ENCODE peak calls at places on chromosomes 7 and 10, in four cellular contexts. S is GM12878, Q is HepG2, P is K562. O is an unnamed sample.

GRCh38 chr7:131604841-131605279 is 48.4 kb upstream of the PODXL start:
- DNase-seq in S (no peak), Q (no peak), P (no peak), O (no peak)

GRCh38 chr7:7889791-7890568 is 78.6 kb upstream of the GLCCI1 start:
- DNase-seq in S (no peak), Q (no peak), P (no peak), O (no peak)

GRCh38 chr7:155001756-155002410 is 1.0 kb downstream of the PAXIP1 start:
- DNase-seq in S (no peak), Q (no peak), P (peak), O (peak)

GRCh38 chr10:1037098-1037497 is 11.4 kb upstream of the IDI2 start:
- DNase-seq in S (no peak), Q (no peak), P (no peak), O (no peak)

GRCh38 chr10:59135275-59135674 is 41.2 kb upstream of the PHYHIPL start:
- DNase-seq in S (no peak), Q (peak), P (no peak), O (no peak)

GRCh38 chr10:101879456-101880189 is 36.0 kb upstream of the KCNIP2 start:
- DNase-seq in S (no peak), Q (no peak), P (no peak), O (no peak)

GRCh38 chr7:156785998-156786543 is 106.9 kb downstream of the LMBR1 start:
- DNase-seq in S (no peak), Q (no peak), P (no peak), O (no peak)

GRCh38 chr7:56097700-56098099 is 4.9 kb upstream of the PHKG1 start:
- DNase-seq in S (no peak), Q (no peak), P (peak), O (no peak)

GRCh38 chr10:110323503-110323902 is 18.8 kb upstream of the SMNDC1 start:
- DNase-seq in S (no peak), Q (no peak), P (no peak), O (no peak)

GRCh38 chr7:122736183-122736582 is 33.5 kb upstream of the RNF148 start:
- DNase-seq in S (no peak), Q (no peak), P (no peak), O (no peak)

GRCh38 chr7:141043621-141044020 is 28.9 kb upstream of the MRPS33 start:
- DNase-seq in S (no peak), Q (no peak), P (no peak), O (no peak)

GRCh38 chr7:137717045-137717444 is 129.7 kb downstream of the DGKI start:
- DNase-seq in S (no peak), Q (no peak), P (no peak), O (no peak)

GRCh38 chr10:79184141-79184625 is 115.4 kb downstream of the ZMIZ1 start:
- DNase-seq in S (no peak), Q (peak), P (no peak), O (no peak)

GRCh38 chr7:33964417-33965115 is 59.2 kb downstream of the BMPER start:
- DNase-seq in S (no peak), Q (no peak), P (no peak), O (no peak)

GRCh38 chr10:34017281-34017680 is 682.8 kb upstream of the NRP1 start:
- DNase-seq in S (no peak), Q (no peak), P (no peak), O (no peak)

GRCh38 chr7:26144681-26145080 is 7.3 kb upstream of the NFE2L3 start:
- DNase-seq in S (no peak), Q (no peak), P (no peak), O (no peak)

GRCh38 chr10:12507165-12507870 is 158.0 kb downstream of the CAMK1D start:
- DNase-seq in S (no peak), Q (no peak), P (no peak), O (no peak)

GRCh38 chr7:70230761-70231160 is 632.5 kb downstream of the AUTS2 start:
- DNase-seq in S (no peak), Q (no peak), P (no peak), O (no peak)

GRCh38 chr7:139679731-139680594 is 97.8 kb downstream of the HIPK2 start:
- DNase-seq in S (no peak), Q (peak), P (no peak), O (no peak)

GRCh38 chr10:79130255-79130654 is 61.5 kb downstream of the ZMIZ1 start:
- DNase-seq in S (no peak), Q (no peak), P (no peak), O (no peak)

GRCh38 chr10:89926736-89927135 is 225.3 kb downstream of the KIF20B start:
- DNase-seq in S (no peak), Q (no peak), P (no peak), O (no peak)

GRCh38 chr7:156793334-156793733 is 99.6 kb downstream of the LMBR1 start:
- DNase-seq in S (no peak), Q (no peak), P (no peak), O (no peak)

GRCh38 chr7:45660201-45660900 is 86.2 kb downstream of the ADCY1 start:
- DNase-seq in S (no peak), Q (no peak), P (no peak), O (no peak)

GRCh38 chr7:66597472-66597871 is 31.2 kb upstream of the KCTD7 start:
- DNase-seq in S (no peak), Q (no peak), P (no peak), O (no peak)

GRCh38 chr7:17697128-17697881 is 243.0 kb downstream of the SNX13 start:
- DNase-seq in S (no peak), Q (no peak), P (no peak), O (no peak)

GRCh38 chr7:92695308-92696261 is 105.4 kb upstream of the FAM133B start:
- DNase-seq in S (no peak), Q (peak), P (no peak), O (peak)

GRCh38 chr10:35940067-35940989 is 298.2 kb upstream of the FZD8 start:
- DNase-seq in S (no peak), Q (no peak), P (no peak), O (no peak)

GRCh38 chr10:112526130-112526529 is 79.1 kb downstream of the VTI1A start:
- DNase-seq in S (no peak), Q (no peak), P (no peak), O (no peak)
- TF ChIP-seq TARDBP in S (no peak), Q (no peak), P (no peak), O (no peak)

DNA sequence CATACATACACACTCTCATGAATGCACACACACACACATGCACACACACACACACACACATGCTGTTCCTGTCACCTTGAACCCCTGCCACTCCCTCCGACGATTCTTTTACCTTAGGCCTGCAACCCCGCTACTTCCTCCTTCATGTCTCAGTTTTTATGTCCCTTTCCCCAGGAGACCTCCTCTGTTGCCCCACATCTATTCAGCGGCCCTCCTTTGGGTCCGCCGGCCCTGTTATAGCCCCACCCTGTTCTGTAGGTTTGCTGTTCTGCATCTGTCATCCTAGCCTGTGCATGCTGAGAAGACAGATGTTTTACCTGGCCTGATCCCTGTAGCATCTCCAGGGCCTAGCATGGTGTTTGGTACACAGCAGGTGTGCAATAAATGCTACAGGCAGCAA is 161.6 kb upstream of the PCBD1 start:
- DNase-seq in S (no peak), Q (no peak), P (no peak), O (no peak)
- TF ChIP-seq FOXK2 in S (no peak), Q (no peak), P (no peak), O (no peak)

DNA sequence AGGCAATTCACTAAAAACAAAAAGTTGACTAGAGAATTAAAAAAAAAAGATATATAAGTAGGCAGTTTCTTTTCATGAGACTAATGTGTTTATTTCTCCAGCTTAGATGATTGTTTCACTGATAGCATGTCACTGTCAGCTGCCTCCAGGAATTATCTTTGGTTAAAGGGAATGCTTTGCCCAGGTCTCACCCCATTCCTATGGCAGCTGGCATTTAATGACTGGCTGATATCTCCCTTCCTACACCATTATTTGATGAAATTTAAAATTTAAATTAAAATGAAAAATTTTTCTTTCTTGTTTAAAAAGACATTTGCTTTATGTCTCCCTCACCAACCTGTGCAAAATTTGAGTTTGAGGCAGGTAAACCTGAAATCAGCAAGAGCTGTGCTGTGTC is 214.5 kb upstream of the PRSS1 start:
- DNase-seq in S (no peak), Q (no peak), P (no peak), O (no peak)
- TF ChIP-seq TARDBP in S (no peak), Q (no peak), P (no peak), O (no peak)

GRCh38 chr10:123521076-123521475 is 145.1 kb upstream of the GPR26 start:
- DNase-seq in S (no peak), Q (no peak), P (no peak), O (no peak)
- TF ChIP-seq FOXK2 in S (no peak), Q (no peak), P (no peak), O (no peak)

O was measured in HEK293T.